ENCODE peak calls at places on chromosome 3, in eight cellular contexts. W is activated CD8-positive, alpha-beta memory T cell treated with anti-CD3 and anti-CD28 coated beads for 24 hours; Q is KBM-7; S is activated effector memory CD4-positive, alpha-beta T cell treated with anti-CD3 and anti-CD28 coated beads, Interleukin-2, amount 50 U/mL, for 16 hours; N is GOT3; U is renal cortical epithelial cell; B is A549; G is aorta. D is an unnamed sample.

GRCh38 chr3:139020868-139021234 is at the start of gene PRR23B:
- DNase-seq in N (no peak), B (no peak), S (no peak), Q (peak), G (no peak), W (no peak), U (no peak), D (no peak)

GRCh38 chr3:1908651-1909445 is 189.8 kb upstream of the CNTN4 start:
- DNase-seq in G (no peak), U (no peak), B (no peak), N (no peak), Q (no peak), S (no peak), W (no peak), D (no peak)

GRCh38 chr3:143963946-143964345 is 7.7 kb upstream of the DIPK2A start:
- DNase-seq in B (no peak), W (no peak), Q (no peak), S (no peak), G (no peak), U (no peak), N (no peak), D (no peak)

GRCh38 chr3:10925436-10926260 is 66.9 kb upstream of the SLC6A1 start:
- DNase-seq in W (peak), S (peak), B (no peak), U (no peak), Q (no peak), G (no peak), N (no peak), D (no peak)

GRCh38 chr3:149258298-149258697 is 36.7 kb upstream of the CP start:
- DNase-seq in S (no peak), Q (peak), W (no peak), B (no peak), U (no peak), N (no peak), G (no peak), D (no peak)

GRCh38 chr3:187765342-187765741 is 20.1 kb upstream of the BCL6 start:
- DNase-seq in G (no peak), B (no peak), U (peak), Q (no peak), N (no peak), W (no peak), S (no peak), D (no peak)

GRCh38 chr3:188071636-188072035 is 82.3 kb upstream of the LPP start:
- DNase-seq in S (no peak), W (no peak), B (no peak), Q (no peak), N (no peak), U (no peak), G (no peak), D (no peak)

GRCh38 chr3:132486086-132486485 is 68.8 kb downstream of the DNAJC13 start:
- DNase-seq in B (no peak), W (no peak), Q (peak), G (no peak), S (no peak), N (no peak), U (no peak), D (no peak)

GRCh38 chr3:143601738-143602480 is 246.4 kb downstream of the SLC9A9 start:
- DNase-seq in U (peak), G (peak), S (no peak), N (no peak), Q (no peak), W (no peak), B (no peak), D (no peak)

GRCh38 chr3:155101398-155101797 is 21.3 kb downstream of the MME start:
- DNase-seq in B (no peak), S (no peak), N (no peak), U (no peak), G (no peak), W (no peak), Q (no peak), D (no peak)

GRCh38 chr3:8371085-8371551 is 130.5 kb upstream of the LMCD1 start:
- DNase-seq in N (peak), U (peak), G (no peak), B (peak), Q (no peak), S (no peak), W (no peak), D (peak)

GRCh38 chr3:18335202-18335601 is 89.9 kb downstream of the SATB1 start:
- DNase-seq in N (no peak), B (no peak), U (no peak), W (no peak), S (no peak), Q (peak), G (no peak), D (no peak)

GRCh38 chr3:192727032-192727847 is at the start of gene FGF12:
- DNase-seq in S (peak), N (no peak), B (peak), U (peak), Q (no peak), W (no peak), G (peak), D (peak)